ENCODE peak calls at places on chromosome 12, in nine cellular contexts. F, O, M, L, N, Q, P, J and E are unnamed samples.

GRCh38 chr12:112971248-112971647 is 7.1 kb upstream of the OAS2 start:
- DNase-seq in Q (no peak), J (no peak), N (peak; percentile 6), P (no peak), M (peak; percentile 8), F (no peak), L (no peak), O (no peak), E (no peak)

GRCh38 chr12:112350593-112351592 is 31.3 kb downstream of the HECTD4 start:
- DNase-seq in O (no peak), F (no peak), M (no peak), N (peak; percentile 37), P (no peak), L (no peak), Q (no peak), J (no peak), E (peak; percentile 11)

GRCh38 chr12:33205986-33206385 is 233.6 kb downstream of the SYT10 start:
- DNase-seq in N (no peak), L (no peak), O (no peak), F (no peak), M (no peak), P (no peak), Q (no peak), J (no peak), E (no peak)

GRCh38 chr12:44654641-44655625 is 221.2 kb downstream of the NELL2 start:
- DNase-seq in L (no peak), J (no peak), M (peak; percentile 43), O (no peak), F (no peak), Q (no peak), N (no peak), P (no peak), E (no peak)

GRCh38 chr12:106096376-106096775 is 42.4 kb downstream of the NUAK1 start:
- DNase-seq in O (peak; percentile 70), Q (no peak), L (no peak), J (no peak), N (peak; percentile 86), P (peak; percentile 72), F (no peak), M (no peak), E (no peak)

GRCh38 chr12:119178544-119179334 is at the start of gene HSPB8:
- DNase-seq in O (peak; percentile 69), M (no peak), N (peak; percentile 92), J (peak; percentile 68), L (peak; percentile 92), P (peak; percentile 76), Q (peak; percentile 88), F (no peak), E (no peak)

GRCh38 chr12:12985817-12986408 is 14.2 kb downstream of the HEBP1 start:
- DNase-seq in M (peak; percentile 47), N (peak; percentile 15), F (no peak), O (no peak), J (peak; percentile 54), Q (peak; percentile 50), L (no peak), P (peak; percentile 59), E (peak; percentile 22)

GRCh38 chr12:68957273-68957672 is 24.3 kb upstream of the CPM start:
- DNase-seq in M (no peak), O (no peak), J (no peak), L (no peak), P (no peak), F (no peak), Q (no peak), N (no peak), E (no peak)

GRCh38 chr12:124842073-124842749 is 21.5 kb downstream of the SCARB1 start:
- DNase-seq in Q (no peak), F (no peak), L (no peak), P (no peak), O (no peak), J (peak; percentile 73), M (no peak), N (no peak), E (no peak)

GRCh38 chr12:93773122-93773871 is 96.1 kb downstream of the CRADD start:
- DNase-seq in L (no peak), M (no peak), Q (no peak), J (no peak), F (no peak), N (peak; percentile 70), O (no peak), P (no peak), E (peak; percentile 6)

GRCh38 chr12:7404275-7404674 is 39.7 kb downstream of the CD163L1 start:
- DNase-seq in F (no peak), J (no peak), P (no peak), M (no peak), Q (no peak), O (no peak), L (no peak), N (no peak), E (no peak)

GRCh38 chr12:69585189-69586062 is at the start of gene CCT2:
- DNase-seq in F (peak; percentile 98), P (peak; percentile 96), L (peak; percentile 96), Q (peak; percentile 93), M (peak; percentile 95), N (peak; percentile 92), O (peak; percentile 65), J (peak; percentile 97), E (peak; percentile 97)

GRCh38 chr12:56988207-56988739 is 18.1 kb downstream of the ZBTB39 start:
- DNase-seq in P (no peak), F (no peak), N (peak; percentile 32), J (no peak), Q (no peak), M (no peak), L (no peak), O (no peak), E (peak; percentile 1)
- H3K4me3 ChIP-seq in P (no peak overlapping the region), F (no peak overlapping the region), N (no peak overlapping the region), J (no peak overlapping the region), Q (no peak overlapping the region), M (no peak overlapping the region), L (no peak overlapping the region), O (no peak overlapping the region), E (no peak overlapping the region)

GRCh38 chr12:114673169-114673833 is 10.7 kb downstream of the TBX3 start:
- DNase-seq in M (no peak), J (no peak), F (no peak), N (peak; percentile 83), L (no peak), O (no peak), Q (no peak), P (no peak), E (no peak)

GRCh38 chr12:114670257-114670955 is 13.6 kb downstream of the TBX3 start:
- DNase-seq in J (no peak), Q (no peak), N (no peak), O (no peak), P (no peak), L (no peak), M (no peak), F (no peak), E (no peak)

GRCh38 chr12:114672817-114673168 is 11.2 kb downstream of the TBX3 start:
- DNase-seq in F (no peak), Q (no peak), L (no peak), J (no peak), O (no peak), N (no peak), P (no peak), M (no peak), E (no peak)

GRCh38 chr12:114671321-114671663 is 12.7 kb downstream of the TBX3 start:
- DNase-seq in J (no peak), L (no peak), O (no peak), N (no peak), Q (no peak), M (no peak), P (no peak), F (no peak), E (no peak)

DNA sequence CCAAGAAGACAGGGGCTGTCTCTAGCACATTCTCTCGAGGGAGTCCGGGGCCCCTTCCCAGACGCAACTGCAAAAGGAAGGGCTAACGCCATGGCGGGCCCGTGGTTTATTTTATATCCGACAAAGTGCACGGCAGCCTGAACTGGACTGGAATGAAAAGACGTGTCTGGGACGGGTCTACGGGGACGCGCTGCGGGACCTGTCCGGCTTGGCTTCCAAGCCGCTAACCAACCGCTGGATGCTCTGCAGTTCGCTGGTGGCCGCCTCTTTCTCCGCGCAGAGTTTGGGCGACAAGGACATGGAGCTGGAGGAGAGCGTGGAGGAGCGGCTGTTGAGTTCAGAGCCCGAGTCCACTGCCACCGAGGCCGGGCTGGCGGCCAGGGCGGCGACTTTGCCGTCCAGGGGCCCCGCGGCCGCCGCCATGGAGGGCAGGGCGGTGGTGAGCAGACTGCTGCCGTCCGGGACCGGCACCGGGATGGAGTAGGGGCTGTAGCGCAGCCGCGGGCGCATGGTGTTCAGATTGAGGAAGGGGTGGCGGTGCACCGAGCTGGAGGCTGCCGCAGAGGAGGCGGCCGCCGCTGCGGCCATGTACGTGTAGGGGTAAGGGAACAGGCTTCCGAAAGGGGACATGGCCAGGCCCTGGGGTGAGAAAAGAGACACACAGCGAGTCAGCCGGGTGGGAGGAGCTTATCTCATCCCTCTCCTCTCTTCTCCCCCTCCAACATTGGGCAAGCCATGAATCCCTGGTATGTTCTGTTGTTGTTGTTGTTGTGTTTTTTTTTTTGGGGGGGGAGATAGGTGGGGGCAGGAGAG is 12.1 kb downstream of the TBX3 start:
- DNase-seq in M (no peak), P (no peak), N (no peak), O (no peak), F (no peak), Q (no peak), J (no peak), L (no peak), E (no peak)
- H3K4me3 ChIP-seq in M (no peak overlapping the region), P (no peak overlapping the region), N (peak overlapping the region; percentile 75), O (no peak overlapping the region), F (no peak overlapping the region), Q (no peak overlapping the region), J (no peak overlapping the region), L (peak overlapping the region; percentile 50), E (no peak overlapping the region)

GRCh38 chr12:116598341-116599284 is 39.4 kb downstream of the MAP1LC3B2 start:
- DNase-seq in P (no peak), N (no peak), L (no peak), J (no peak), F (no peak), O (no peak), M (no peak), Q (no peak), E (no peak)
- H3K4me3 ChIP-seq in P (no peak overlapping the region), N (peak overlapping the region; percentile 34), L (no peak overlapping the region), J (no peak overlapping the region), F (no peak overlapping the region), O (no peak overlapping the region), M (no peak overlapping the region), Q (no peak overlapping the region), E (no peak overlapping the region)

GRCh38 chr12:121130866-121131373 is 1.8 kb upstream of the P2RX7 start:
- DNase-seq in O (no peak), Q (no peak), F (no peak), N (no peak), L (no peak), J (no peak), P (no peak), M (no peak), E (no peak)

GRCh38 chr12:121129705-121130147 is 3.0 kb upstream of the P2RX7 start:
- DNase-seq in L (no peak), O (no peak), J (no peak), M (no peak), Q (no peak), P (no peak), N (no peak), F (peak; percentile 8), E (no peak)

GRCh38 chr12:121127501-121127900 is 5.2 kb upstream of the P2RX7 start:
- DNase-seq in L (no peak), N (no peak), O (no peak), F (no peak), P (no peak), J (no peak), Q (no peak), M (no peak), E (no peak)

GRCh38 chr12:121131941-121132341 is 735 bp upstream of the P2RX7 start:
- DNase-seq in J (no peak), F (no peak), M (no peak), L (no peak), P (no peak), Q (no peak), O (no peak), N (no peak), E (no peak)

GRCh38 chr12:121128908-121129704 is 3.6 kb upstream of the P2RX7 start:
- DNase-seq in N (peak; percentile 24), Q (no peak), F (peak; percentile 92), M (peak; percentile 73), L (peak; percentile 89), P (peak; percentile 55), O (no peak), J (peak; percentile 71), E (peak; percentile 97)
- H3K4me3 ChIP-seq in N (no peak overlapping the region), Q (no peak overlapping the region), F (peak overlapping the region; percentile 50), M (no peak overlapping the region), L (no peak overlapping the region), P (no peak overlapping the region), O (no peak overlapping the region), J (no peak overlapping the region), E (peak overlapping the region; percentile 52)